ENCODE peak calls at places on chromosomes 7 and 10, in nine cellular contexts. E is sigmoid colon, B is lower leg skin, C is H54, U is A549, T is spleen, K is endothelial cell of umbilical vein, V is heart left ventricle, F is transverse colon. N is an unnamed sample.

GRCh38 chr7:77940647-77941046 is 142.1 kb downstream of the PHTF2 start:
- DNase-seq in E (no peak), B (no peak), C (no peak), U (peak), T (no peak), K (peak), V (no peak), F (peak), N (peak)

GRCh38 chr7:50185951-50186697 is 93.1 kb upstream of the ZPBP start:
- DNase-seq in E (no peak), B (no peak), C (no peak), U (no peak), T (no peak), K (no peak), V (no peak), F (no peak), N (no peak)

GRCh38 chr7:150959739-150960734 is 18.1 kb downstream of the KCNH2 start:
- DNase-seq in E (no peak), B (no peak), C (no peak), U (no peak), T (no peak), K (no peak), V (peak), F (no peak), N (no peak)

GRCh38 chr10:58104419-58104818 is 163.3 kb downstream of the IPMK start:
- DNase-seq in E (no peak), B (no peak), C (no peak), U (no peak), T (no peak), K (no peak), V (no peak), F (no peak), N (no peak)

GRCh38 chr7:5282464-5283316 is at the start of gene SLC29A4:
- DNase-seq in E (no peak), B (no peak), C (no peak), U (no peak), T (no peak), K (no peak), V (peak), F (peak), N (peak)

GRCh38 chr7:26993816-26994810 is 101.7 kb downstream of the HOXA1 start:
- DNase-seq in E (no peak), B (no peak), C (no peak), U (no peak), T (no peak), K (no peak), V (no peak), F (no peak), N (no peak)

GRCh38 chr7:11648980-11649379 is 183.0 kb downstream of the THSD7A start:
- DNase-seq in E (no peak), B (no peak), C (no peak), U (no peak), T (no peak), K (peak), V (no peak), F (no peak), N (no peak)

GRCh38 chr10:62885656-62886461 is 69.7 kb upstream of the EGR2 start:
- DNase-seq in E (no peak), B (no peak), C (peak), U (peak), T (no peak), K (no peak), V (peak), F (no peak), N (no peak)

GRCh38 chr7:77538186-77538907 is 1.3 kb downstream of the PTPN12 start:
- DNase-seq in E (peak), B (peak), C (peak), U (peak), T (peak), K (peak), V (peak), F (peak), N (peak)

GRCh38 chr7:146635200-146636032 is 518.8 kb downstream of the CNTNAP2 start:
- DNase-seq in E (no peak), B (no peak), C (no peak), U (no peak), T (no peak), K (no peak), V (no peak), F (no peak), N (no peak)

GRCh38 chr7:101128040-101128834 is 1.3 kb downstream of the SERPINE1 start:
- DNase-seq in E (no peak), B (no peak), C (no peak), U (no peak), T (no peak), K (peak), V (no peak), F (no peak), N (no peak)

GRCh38 chr10:79342811-79343541 is 4.3 kb upstream of the PPIF start:
- DNase-seq in E (no peak), B (no peak), C (no peak), U (no peak), T (no peak), K (no peak), V (no peak), F (no peak), N (peak)

GRCh38 chr10:1048349-1048731 is 579 bp downstream of the IDI1 start:
- DNase-seq in E (peak), B (no peak), C (no peak), U (no peak), T (peak), K (no peak), V (peak), F (peak), N (peak)

GRCh38 chr7:20399516-20399915 is 68.8 kb downstream of the ITGB8 start:
- DNase-seq in E (no peak), B (no peak), C (no peak), U (no peak), T (no peak), K (no peak), V (no peak), F (no peak), N (no peak)

GRCh38 chr7:20407585-20408466 is 77.1 kb downstream of the ITGB8 start:
- DNase-seq in E (peak), B (peak), C (peak), U (no peak), T (no peak), K (peak), V (peak), F (no peak), N (peak)

GRCh38 chr7:20404371-20404770 is 73.7 kb downstream of the ITGB8 start:
- DNase-seq in E (no peak), B (no peak), C (no peak), U (no peak), T (no peak), K (no peak), V (no peak), F (no peak), N (no peak)

GRCh38 chr7:20402297-20403230 is 71.9 kb downstream of the ITGB8 start:
- DNase-seq in E (no peak), B (no peak), C (no peak), U (no peak), T (no peak), K (peak), V (no peak), F (no peak), N (no peak)

DNA sequence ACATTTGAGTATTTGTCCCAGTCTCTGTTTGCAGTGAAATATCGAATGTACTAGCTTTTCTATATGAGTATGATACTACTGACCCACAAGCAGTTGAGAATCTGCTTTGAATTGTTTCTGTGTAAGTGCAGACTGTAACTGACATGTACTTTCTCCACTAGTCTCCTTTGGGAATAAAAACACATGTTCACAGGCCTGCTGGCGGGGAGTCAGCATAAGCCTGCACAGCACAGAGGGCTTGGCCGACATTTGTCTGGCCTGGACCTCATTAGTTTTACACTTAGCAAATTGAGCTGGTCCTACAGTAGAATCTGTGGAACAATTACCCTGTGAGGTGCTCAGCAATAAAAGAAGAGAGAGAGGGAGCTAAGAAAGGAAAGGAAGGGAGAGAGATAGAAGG is 72.7 kb downstream of the ITGB8 start:
- DNase-seq in E (peak), B (no peak), C (no peak), U (no peak), T (no peak), K (no peak), V (peak), F (no peak), N (peak)
- TF ChIP-seq POLR2A in E (no peak), B (no peak), C (no peak), U (no peak), T (no peak), K (no peak), V (no peak), F (no peak), N (no peak)

GRCh38 chr7:98617051-98617959 is at the start of gene NPTX2:
- DNase-seq in E (no peak), B (no peak), C (no peak), U (no peak), T (no peak), K (no peak), V (peak), F (peak), N (peak)
- TF ChIP-seq POLR2A in E (no peak), B (no peak), C (no peak), U (no peak), T (peak), K (no peak), V (peak), F (no peak), N (peak)

DNA sequence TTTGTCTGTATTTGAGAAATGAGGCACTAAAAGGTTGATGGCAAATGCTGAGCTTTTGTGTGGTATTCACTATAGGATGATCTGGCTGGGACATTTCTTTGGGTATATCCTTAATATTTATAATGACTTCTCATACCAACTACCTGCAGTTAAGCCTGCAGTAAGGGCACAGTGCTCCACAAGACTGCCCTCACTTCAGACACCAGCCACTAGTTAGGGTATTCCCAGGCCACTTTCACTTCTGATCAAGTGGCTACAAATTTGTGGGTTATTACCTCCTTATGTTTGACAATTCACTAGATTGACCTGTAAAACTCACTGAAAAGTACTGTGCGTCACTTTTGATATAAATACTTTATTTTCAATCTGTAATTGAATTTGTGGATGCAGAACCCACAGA is 20.3 kb downstream of the CCDC126 start:
- DNase-seq in E (no peak), B (no peak), C (no peak), U (no peak), T (no peak), K (no peak), V (no peak), F (no peak), N (no peak)
- TF ChIP-seq POLR2A in E (no peak), B (no peak), C (no peak), U (no peak), T (no peak), K (no peak), V (no peak), F (no peak), N (no peak)

GRCh38 chr10:60795465-60796202 is 17.4 kb downstream of the CDK1 start:
- DNase-seq in E (no peak), B (no peak), C (no peak), U (no peak), T (no peak), K (no peak), V (no peak), F (no peak), N (no peak)

GRCh38 chr10:60798031-60798430 is 19.8 kb downstream of the CDK1 start:
- DNase-seq in E (no peak), B (no peak), C (no peak), U (no peak), T (no peak), K (no peak), V (no peak), F (no peak), N (no peak)

GRCh38 chr10:60796481-60796880 is 18.2 kb downstream of the CDK1 start:
- DNase-seq in E (no peak), B (no peak), C (no peak), U (no peak), T (no peak), K (no peak), V (no peak), F (no peak), N (no peak)

GRCh38 chr10:60798870-60799269 is 20.6 kb downstream of the CDK1 start:
- DNase-seq in E (no peak), B (no peak), C (no peak), U (no peak), T (no peak), K (no peak), V (no peak), F (no peak), N (no peak)

DNA sequence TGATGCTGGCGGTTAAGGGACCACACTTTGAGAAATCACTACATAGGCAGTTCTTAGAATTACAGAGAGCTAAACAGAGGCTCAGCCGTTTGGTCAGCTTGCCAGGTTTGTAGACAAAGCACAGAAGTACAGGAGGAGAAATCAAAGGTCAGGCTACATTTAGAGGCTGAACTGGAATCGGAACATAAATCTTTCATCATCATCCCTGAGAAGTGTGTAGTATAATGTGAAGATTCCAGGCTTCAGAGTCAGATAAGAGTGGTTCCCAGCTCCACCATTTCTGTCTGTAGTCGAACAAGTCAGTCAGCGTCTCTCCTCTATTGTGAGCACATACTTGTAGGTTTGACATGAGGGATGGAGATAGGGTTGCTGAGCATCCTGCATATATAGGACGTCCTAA is 18.9 kb downstream of the CDK1 start:
- DNase-seq in E (no peak), B (no peak), C (no peak), U (no peak), T (no peak), K (no peak), V (no peak), F (no peak), N (no peak)
- TF ChIP-seq POLR2A in E (no peak), B (no peak), C (no peak), U (no peak), T (no peak), K (no peak), V (no peak), F (no peak), N (no peak)

GRCh38 chr10:129464251-129464650 is 2.8 kb upstream of the MGMT start:
- DNase-seq in E (no peak), B (no peak), C (no peak), U (no peak), T (peak), K (no peak), V (no peak), F (no peak), N (no peak)

GRCh38 chr10:129467346-129468119 is 492 bp downstream of the MGMT start:
- DNase-seq in E (peak), B (no peak), C (no peak), U (no peak), T (no peak), K (peak), V (no peak), F (peak), N (peak)

GRCh38 chr10:129468187-129468586 is 1.1 kb downstream of the MGMT start:
- DNase-seq in E (no peak), B (no peak), C (no peak), U (no peak), T (peak), K (no peak), V (no peak), F (no peak), N (no peak)

GRCh38 chr10:129466703-129467345 is at the start of gene MGMT:
- DNase-seq in E (peak), B (peak), C (no peak), U (peak), T (peak), K (peak), V (peak), F (peak), N (peak)

GRCh38 chr10:129465796-129466702 is 992 bp upstream of the MGMT start:
- DNase-seq in E (no peak), B (no peak), C (no peak), U (no peak), T (peak), K (no peak), V (no peak), F (peak), N (no peak)
- TF ChIP-seq POLR2A in E (no peak), B (no peak), C (no peak), U (no peak), T (no peak), K (no peak), V (no peak), F (no peak), N (no peak)

N was measured in body of pancreas.